ENCODE peak calls at places on chromosomes 16 and 17, in four cellular contexts. N is HepG2, A is K562, L is GM12878. T is an unnamed sample.

GRCh38 chr17:58100506-58100905 is 17.3 kb downstream of the DYNLL2 start:
- DNase-seq in L (no peak), N (no peak), A (no peak), T (no peak)

GRCh38 chr17:34314279-34314678 is 5.0 kb upstream of the CCL8 start:
- DNase-seq in N (no peak), L (no peak), A (no peak), T (no peak)

GRCh38 chr17:38735161-38735997 is 5.2 kb downstream of the CISD3 start:
- DNase-seq in L (no peak), N (peak; percentile 33), A (peak; percentile 82), T (peak; percentile 93)

GRCh38 chr16:275041-275621 is 613 bp downstream of the RGS11 start:
- DNase-seq in L (no peak), A (no peak), N (no peak), T (no peak)

GRCh38 chr17:80285237-80285920 is 24.7 kb downstream of the RNF213 start:
- DNase-seq in N (no peak), A (no peak), L (no peak), T (no peak)

GRCh38 chr16:30185683-30186421 is 2.5 kb downstream of the CORO1A start:
- DNase-seq in L (peak; percentile 79), A (no peak), N (no peak), T (no peak)

GRCh38 chr17:72974605-72975232 is 117.8 kb downstream of the SLC39A11 start:
- DNase-seq in A (no peak), L (no peak), N (peak; percentile 44), T (no peak)

GRCh38 chr17:77025781-77026180 is 115.0 kb upstream of the SEC14L1 start:
- DNase-seq in A (no peak), N (no peak), L (no peak), T (no peak)

GRCh38 chr17:76716146-76716833 is 5.5 kb upstream of the MXRA7 start:
- DNase-seq in L (no peak), A (no peak), N (no peak), T (no peak)

GRCh38 chr17:64622931-64623654 is 39.0 kb downstream of the SMURF2 start:
- DNase-seq in L (no peak), A (no peak), N (peak; percentile 28), T (peak; percentile 61)
- TF ChIP-seq BHLHE40 in L (no peak), A (no peak), N (no peak), T (no peak)

DNA sequence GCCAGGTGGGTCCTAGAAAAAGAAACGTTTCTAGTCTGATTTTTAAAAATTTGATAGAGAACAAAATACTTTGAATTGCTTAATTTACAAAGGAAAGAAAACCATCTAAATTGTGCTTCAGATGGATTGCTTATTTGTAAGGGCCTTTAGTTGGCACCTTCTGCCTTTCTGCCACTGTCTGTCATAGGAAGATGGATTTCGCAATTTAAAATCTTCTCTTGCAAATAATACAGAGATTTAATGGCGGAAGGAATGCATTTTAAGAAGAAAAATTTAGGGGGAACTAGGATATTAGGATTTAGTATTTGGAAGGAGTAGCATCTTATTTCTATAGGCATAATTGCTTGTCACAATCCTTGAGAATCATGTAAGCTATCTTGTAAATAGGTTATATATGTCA is 175.5 kb upstream of the RBL2 start:
- DNase-seq in L (no peak), A (no peak), N (no peak), T (no peak)
- TF ChIP-seq CHD4 in L (no peak), A (no peak), N (no peak), T (no peak)

DNA sequence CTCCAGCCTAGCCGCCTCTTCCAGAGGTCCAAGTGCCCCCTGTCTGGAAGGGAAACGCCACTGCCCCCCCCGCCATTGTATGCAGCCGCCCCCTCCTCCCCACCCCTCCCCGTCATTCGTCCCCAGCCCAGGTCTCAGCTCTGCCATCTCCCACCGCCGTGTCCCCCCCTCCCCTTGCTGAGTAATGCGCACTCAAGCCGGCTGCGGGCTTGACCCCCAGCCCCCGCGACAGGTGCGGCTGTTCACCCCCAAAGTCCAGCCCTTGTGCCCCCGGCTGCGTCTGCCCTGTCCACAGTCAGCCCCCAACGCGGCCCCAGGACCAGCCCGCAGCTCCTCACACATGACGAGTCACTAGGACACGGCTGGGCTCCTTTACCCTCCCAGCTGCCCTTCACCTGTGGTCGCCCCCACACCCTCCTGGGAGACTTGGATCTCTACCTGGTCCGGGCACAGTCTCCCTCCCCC is 595 bp downstream of the GPRC5B start:
- DNase-seq in L (no peak), N (no peak), A (peak; percentile 25), T (no peak)
- TF ChIP-seq BHLHE40 in L (no peak), N (no peak), A (no peak), T (no peak)

GRCh38 chr16:8660841-8661301 is 13.5 kb upstream of the ABAT start:
- DNase-seq in N (peak; percentile 71), A (peak; percentile 43), L (no peak), T (peak; percentile 47)

GRCh38 chr16:8661703-8662102 is 12.7 kb upstream of the ABAT start:
- DNase-seq in A (no peak), L (no peak), N (no peak), T (no peak)

GRCh38 chr16:8667492-8667891 is 6.9 kb upstream of the ABAT start:
- DNase-seq in N (no peak), L (no peak), A (no peak), T (no peak)

GRCh38 chr16:8665529-8665928 is 8.9 kb upstream of the ABAT start:
- DNase-seq in N (no peak), L (no peak), A (no peak), T (no peak)

GRCh38 chr16:8663192-8664089 is 11.0 kb upstream of the ABAT start:
- DNase-seq in A (no peak), N (no peak), L (no peak), T (no peak)
- TF ChIP-seq CHD4 in A (no peak), N (no peak), L (no peak), T (no peak)

DNA sequence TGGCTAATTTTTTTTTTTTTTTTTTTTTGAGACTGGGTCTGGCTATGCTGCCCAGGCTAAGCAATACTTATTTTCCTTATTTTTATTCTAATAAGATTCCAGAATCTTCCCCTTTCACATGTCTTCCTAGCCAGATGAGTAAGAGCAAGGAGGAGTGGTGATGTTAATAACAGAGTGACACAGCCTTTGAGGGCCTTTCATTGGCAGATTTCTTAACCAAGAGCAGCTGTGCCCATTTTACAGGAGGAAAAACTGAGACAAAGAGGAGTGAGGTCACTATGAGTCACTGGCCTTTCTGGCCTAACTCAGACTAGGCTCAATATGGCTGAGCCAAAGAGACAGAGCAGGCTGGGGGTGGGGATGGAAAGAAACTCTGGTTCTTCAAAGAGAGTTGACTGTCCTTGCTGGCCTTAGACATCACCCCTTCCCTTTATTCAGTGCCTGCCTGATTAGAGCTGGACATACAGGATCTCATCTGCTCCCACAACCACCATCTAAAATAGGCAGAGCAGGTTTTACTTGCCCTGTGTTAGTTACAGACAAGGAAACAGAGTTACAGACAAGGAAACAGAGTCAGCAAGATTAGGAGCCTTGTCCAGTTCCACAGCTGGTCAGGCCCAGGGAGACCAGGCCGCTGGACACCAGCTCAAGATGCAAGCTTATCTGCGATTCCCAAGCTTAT is 50.0 kb upstream of the TOB1 start:
- DNase-seq in A (no peak), L (no peak), N (no peak), T (no peak)
- TF ChIP-seq BHLHE40 in A (no peak), L (no peak), N (no peak), T (no peak)

T was measured in A549.